ENCODE peak calls at places on chromosomes 7 and 10, in five cellular contexts. One of them, this sample, is unnamed.

GRCh38 chr7:85103962-85104361 is 82.9 kb downstream of the SEMA3D start:
- DNase-seq in AG08395: no peak
- DNase-seq in fibroblast of lung: peak
- DNase-seq in naive B cell: no peak
- DNase-seq in WTC11: no peak
- DNase-seq in this sample: no peak

GRCh38 chr10:106267591-106267990 is 896.9 kb downstream of the SORCS1 start:
- DNase-seq in AG08395: no peak
- DNase-seq in fibroblast of lung: no peak
- DNase-seq in naive B cell: no peak
- DNase-seq in WTC11: no peak
- DNase-seq in this sample: no peak

GRCh38 chr7:76222333-76222732 is 20.6 kb downstream of the SRRM3 start:
- DNase-seq in AG08395: no peak
- DNase-seq in fibroblast of lung: no peak
- DNase-seq in naive B cell: no peak
- DNase-seq in WTC11: no peak
- DNase-seq in this sample: no peak

GRCh38 chr10:110323503-110323902 is 18.8 kb upstream of the SMNDC1 start:
- DNase-seq in AG08395: peak
- DNase-seq in fibroblast of lung: peak
- DNase-seq in naive B cell: no peak
- DNase-seq in WTC11: no peak
- DNase-seq in this sample: peak

GRCh38 chr10:132762267-132762666 is 23.7 kb downstream of the NKX6-2 start:
- DNase-seq in AG08395: no peak
- DNase-seq in fibroblast of lung: peak
- DNase-seq in naive B cell: no peak
- DNase-seq in WTC11: no peak
- DNase-seq in this sample: no peak

GRCh38 chr10:47253030-47253637 is 46.9 kb upstream of the GDF10 start:
- DNase-seq in AG08395: no peak
- DNase-seq in fibroblast of lung: no peak
- DNase-seq in naive B cell: no peak
- DNase-seq in WTC11: no peak
- DNase-seq in this sample: no peak

GRCh38 chr10:33015798-33016547 is 57.9 kb upstream of the ITGB1 start:
- DNase-seq in AG08395: peak
- DNase-seq in fibroblast of lung: peak
- DNase-seq in naive B cell: no peak
- DNase-seq in WTC11: no peak
- DNase-seq in this sample: no peak

GRCh38 chr10:31723074-31723750 is 205.4 kb downstream of the ARHGAP12 start:
- DNase-seq in AG08395: peak
- DNase-seq in fibroblast of lung: peak
- DNase-seq in naive B cell: no peak
- DNase-seq in WTC11: no peak
- DNase-seq in this sample: peak

GRCh38 chr7:36280840-36281812 is 108.5 kb upstream of the ANLN start:
- DNase-seq in AG08395: peak
- DNase-seq in fibroblast of lung: peak
- DNase-seq in naive B cell: no peak
- DNase-seq in WTC11: peak
- DNase-seq in this sample: peak

GRCh38 chr10:74816824-74817498 is 9.4 kb upstream of the KAT6B start:
- DNase-seq in AG08395: no peak
- DNase-seq in fibroblast of lung: no peak
- DNase-seq in naive B cell: no peak
- DNase-seq in WTC11: no peak
- DNase-seq in this sample: no peak

GRCh38 chr10:21170216-21170615 is 273.1 kb upstream of the NEBL start:
- DNase-seq in AG08395: no peak
- DNase-seq in fibroblast of lung: no peak
- DNase-seq in naive B cell: no peak
- DNase-seq in WTC11: no peak
- DNase-seq in this sample: no peak

GRCh38 chr10:68330852-68331454 is 911 bp upstream of the HNRNPH3 start:
- DNase-seq in AG08395: no peak
- DNase-seq in fibroblast of lung: peak
- DNase-seq in naive B cell: no peak
- DNase-seq in WTC11: no peak
- DNase-seq in this sample: no peak

GRCh38 chr7:93955304-93955703 is 33.8 kb downstream of the GNG11 start:
- DNase-seq in AG08395: no peak
- DNase-seq in fibroblast of lung: no peak
- DNase-seq in naive B cell: no peak
- DNase-seq in WTC11: no peak
- DNase-seq in this sample: no peak

GRCh38 chr10:131901181-131901829 is 497 bp downstream of the PPP2R2D start:
- DNase-seq in AG08395: peak
- DNase-seq in fibroblast of lung: peak
- DNase-seq in naive B cell: peak
- DNase-seq in WTC11: peak
- DNase-seq in this sample: no peak

GRCh38 chr7:55144333-55144954 is 125.6 kb downstream of the EGFR start:
- DNase-seq in AG08395: no peak
- DNase-seq in fibroblast of lung: no peak
- DNase-seq in naive B cell: no peak
- DNase-seq in WTC11: peak
- DNase-seq in this sample: no peak

This sample was measured in A172.